ENCODE peak calls at places on chromosome 9, in nine cellular contexts. C, F, S, Z, P, X, E, A and B are unnamed samples.

GRCh38 chr9:92704528-92704927 is 34.6 kb upstream of the IPPK start:
- DNase-seq in X (no peak), P (no peak), Z (no peak), S (no peak), E (no peak), F (no peak), A (no peak), C (no peak), B (no peak)

GRCh38 chr9:71910602-71911060 is 362 bp downstream of the ABHD17B start:
- DNase-seq in P (no peak), S (no peak), Z (no peak), A (no peak), C (no peak), X (no peak), F (no peak), E (no peak), B (no peak)

GRCh38 chr9:111728143-111728542 is 66.6 kb downstream of the SHOC1 start:
- DNase-seq in P (no peak), C (no peak), A (peak; percentile 92), X (no peak), E (no peak), F (no peak), S (no peak), Z (no peak), B (no peak)

GRCh38 chr9:108889649-108890067 is 27.6 kb downstream of the ACTL7A start:
- DNase-seq in S (peak; percentile 55), E (no peak), X (no peak), C (peak; percentile 37), A (peak; percentile 48), F (no peak), P (no peak), Z (no peak), B (no peak)

GRCh38 chr9:133476531-133476930 is 2.4 kb downstream of the SLC2A6 start:
- DNase-seq in C (no peak), X (no peak), S (peak; percentile 55), P (no peak), Z (no peak), F (no peak), E (peak; percentile 40), A (no peak), B (no peak)

GRCh38 chr9:35566417-35566816 is 38.6 kb upstream of the TESK1 start:
- DNase-seq in P (no peak), Z (no peak), E (no peak), F (no peak), C (no peak), A (no peak), X (no peak), S (peak; percentile 30), B (no peak)

GRCh38 chr9:138122676-138123075 is 245.1 kb downstream of the CACNA1B start:
- DNase-seq in A (no peak), P (no peak), X (no peak), C (no peak), S (no peak), Z (no peak), E (no peak), F (no peak), B (no peak)

GRCh38 chr9:34555002-34555348 is 32.2 kb upstream of the ENHO start:
- DNase-seq in A (no peak), X (peak; percentile 29), Z (no peak), S (no peak), F (no peak), E (no peak), C (no peak), P (peak; percentile 84), B (peak; percentile 80)

GRCh38 chr9:23153058-23153457 is 673.0 kb downstream of the ELAVL2 start:
- DNase-seq in A (no peak), C (no peak), E (peak; percentile 2), P (no peak), S (no peak), Z (no peak), F (no peak), X (no peak), B (no peak)
- TF ChIP-seq CTCF in A (no peak), C (peak; percentile 6), E (peak; percentile 23), P (no peak), S (no peak), Z (no peak), F (no peak), X (no peak), B (peak; percentile 18)

GRCh38 chr9:89670806-89671434 is 66.1 kb downstream of the GADD45G start:
- DNase-seq in C (no peak), E (no peak), F (no peak), X (no peak), P (no peak), Z (no peak), S (no peak), A (no peak), B (no peak)

GRCh38 chr9:89670114-89670513 is 65.3 kb downstream of the GADD45G start:
- DNase-seq in E (no peak), P (no peak), F (no peak), X (no peak), A (no peak), S (no peak), Z (no peak), C (no peak), B (no peak)

GRCh38 chr9:89667730-89668129 is 62.9 kb downstream of the GADD45G start:
- DNase-seq in A (no peak), C (no peak), F (no peak), E (no peak), Z (peak; percentile 75), X (no peak), S (no peak), P (no peak), B (no peak)

GRCh38 chr9:89668216-89668867 is 63.5 kb downstream of the GADD45G start:
- DNase-seq in A (no peak), X (no peak), S (no peak), F (no peak), C (no peak), E (no peak), Z (no peak), P (no peak), B (no peak)

DNA sequence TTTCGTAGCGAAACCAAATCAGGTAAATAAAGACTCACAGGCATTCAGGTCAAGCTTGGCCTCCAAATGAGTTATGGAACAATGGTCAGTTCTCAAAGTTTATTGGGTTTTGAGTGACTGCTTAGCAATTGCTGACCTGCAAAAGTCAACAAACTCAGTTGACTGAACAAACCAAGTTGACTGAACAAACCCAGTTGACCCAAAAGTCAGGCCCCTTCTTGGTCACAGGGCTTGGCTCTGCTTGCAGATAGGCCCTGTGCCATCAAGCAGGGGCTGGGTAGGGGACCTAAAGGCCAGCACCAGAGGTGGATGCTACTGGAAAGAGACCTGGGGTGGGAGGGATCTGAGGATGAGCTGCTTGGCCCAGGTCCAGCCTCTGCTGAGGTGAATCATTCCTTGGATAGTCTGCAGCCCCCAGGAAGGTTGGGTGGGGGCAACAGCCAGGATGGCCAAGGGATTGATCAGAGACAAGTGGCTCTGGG is 64.6 kb downstream of the GADD45G start:
- DNase-seq in P (no peak), E (no peak), A (no peak), S (no peak), X (no peak), F (no peak), C (no peak), Z (no peak), B (no peak)
- TF ChIP-seq CTCF in P (no peak), E (no peak), A (no peak), S (no peak), X (no peak), F (no peak), C (no peak), Z (no peak), B (no peak)

GRCh38 chr9:95091574-95091970 is 225.9 kb downstream of the FANCC start:
- DNase-seq in A (peak; percentile 41), Z (no peak), P (no peak), E (no peak), C (peak; percentile 87), F (no peak), X (no peak), S (no peak), B (no peak)

GRCh38 chr9:95090871-95091573 is 226.5 kb downstream of the FANCC start:
- DNase-seq in C (peak; percentile 24), P (no peak), A (no peak), Z (no peak), F (no peak), E (no peak), S (no peak), X (no peak), B (no peak)

GRCh38 chr9:95089257-95089873 is 228.1 kb downstream of the FANCC start:
- DNase-seq in C (no peak), F (no peak), P (no peak), X (no peak), S (no peak), Z (no peak), E (no peak), A (no peak), B (no peak)

GRCh38 chr9:95088421-95089161 is 228.9 kb downstream of the FANCC start:
- DNase-seq in S (no peak), A (no peak), C (no peak), F (no peak), E (no peak), X (no peak), P (no peak), Z (no peak), B (no peak)

DNA sequence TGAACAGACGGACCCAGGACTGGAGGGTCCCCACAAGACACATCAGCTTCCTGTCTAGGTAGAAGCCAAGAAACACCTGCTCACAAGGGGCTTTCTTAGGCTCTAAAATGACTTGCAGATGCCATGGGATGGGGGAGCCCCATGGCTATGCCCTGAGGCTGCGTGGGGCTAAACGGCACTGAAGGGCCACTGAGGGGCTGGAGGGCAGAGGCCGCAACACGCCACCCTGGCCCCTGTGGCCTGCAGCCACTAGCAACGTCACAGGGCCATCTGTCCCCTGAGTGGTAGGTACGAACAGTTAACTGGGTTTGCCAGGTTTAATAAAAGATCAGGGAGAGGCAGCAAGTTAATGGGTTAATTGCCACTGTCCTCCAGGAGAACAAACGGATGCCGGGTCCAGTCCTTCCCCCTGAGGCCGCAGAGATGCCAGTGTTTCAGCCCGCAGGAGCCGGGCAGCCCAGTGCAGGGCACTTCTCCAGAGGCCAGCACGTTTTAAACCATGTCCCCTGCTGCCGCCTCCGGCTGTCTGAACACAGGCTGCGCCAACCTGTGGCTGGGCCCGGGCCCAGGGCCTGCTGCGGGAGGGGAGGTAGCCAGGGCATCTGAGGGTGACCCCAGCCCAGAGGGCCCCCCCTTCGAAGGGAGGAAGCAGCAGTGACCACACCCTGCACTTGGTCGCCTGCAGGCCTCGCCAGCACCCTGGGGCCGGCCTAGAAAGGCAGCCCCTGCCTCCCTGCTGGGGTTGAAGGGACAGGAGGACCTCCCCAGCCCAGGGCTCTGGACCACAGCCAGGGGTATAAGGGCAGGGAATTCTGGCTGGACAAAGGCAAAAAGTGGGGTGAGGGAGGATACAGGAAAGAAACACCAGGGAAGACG is 227.4 kb downstream of the FANCC start:
- DNase-seq in S (no peak), A (no peak), C (no peak), F (no peak), Z (no peak), P (no peak), E (no peak), X (no peak), B (no peak)
- TF ChIP-seq CTCF in S (no peak), A (no peak), C (no peak), F (no peak), Z (no peak), P (no peak), E (no peak), X (no peak), B (no peak)

DNA sequence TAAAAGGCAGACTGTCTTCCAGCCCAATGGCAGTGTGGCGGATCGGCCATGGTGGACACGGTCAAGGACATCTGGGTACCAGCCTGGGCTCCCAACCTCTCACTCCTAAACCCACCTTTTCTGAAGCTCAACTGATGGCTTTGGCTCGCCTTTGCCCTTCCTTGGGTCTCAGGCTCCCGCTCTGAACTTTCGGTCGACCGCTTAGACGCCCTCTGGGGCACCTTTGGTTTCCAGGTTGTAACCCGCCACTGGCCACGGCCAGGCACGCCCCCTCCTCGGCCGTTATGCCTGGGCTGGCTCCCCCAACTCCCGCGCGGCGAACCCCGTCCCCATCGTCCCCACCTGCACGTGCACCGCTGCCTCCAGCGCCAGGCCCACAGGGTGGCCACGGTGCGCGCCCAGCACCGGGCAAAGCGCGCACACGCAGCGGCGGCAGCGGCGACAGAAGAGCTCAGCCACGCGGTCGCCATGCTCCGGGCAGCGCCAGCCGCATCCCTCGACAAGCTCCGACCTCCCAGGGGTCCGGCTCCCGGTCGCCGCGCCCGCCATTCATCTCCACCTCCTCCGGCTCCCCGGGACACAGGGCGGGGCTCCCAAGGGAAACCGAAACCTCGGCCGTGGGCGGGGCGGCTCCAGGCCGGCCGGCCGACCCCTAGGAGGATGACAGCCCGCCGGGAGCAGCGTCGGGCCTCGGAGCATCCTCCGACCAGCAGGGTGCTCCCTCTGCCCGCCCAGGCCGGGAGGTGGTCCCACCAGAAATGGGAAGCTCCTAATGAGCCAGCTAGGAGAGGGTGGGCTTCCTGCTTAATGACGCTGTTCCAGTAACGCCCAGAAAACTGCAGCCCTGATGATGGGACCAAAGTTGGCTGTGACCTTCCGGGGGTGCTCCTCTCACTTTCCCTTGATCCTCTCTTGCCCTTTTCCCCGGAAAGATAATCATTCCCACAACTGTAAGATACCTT is at the start of gene TRIM14:
- DNase-seq in X (no peak), A (peak; percentile 26), E (peak; percentile 80), Z (peak; percentile 87), C (peak; percentile 43), F (peak; percentile 56), S (peak; percentile 63), P (peak; percentile 60), B (peak; percentile 74)
- TF ChIP-seq CTCF in X (no peak), A (peak; percentile 12), E (no peak), Z (no peak), C (no peak), F (no peak), S (peak; percentile 23), P (no peak), B (peak; percentile 61)